ENCODE peak calls at places on chromosomes 6 and 20, in four cellular contexts. O is heart right ventricle; I is CD4-positive, CD25-positive, alpha-beta regulatory T cell; R is activated T-cell treated with anti-CD3 and anti-CD28 coated beads, Interleukin-2, amount 50 U/mL, for 72 hours. T is an unnamed sample.
A peak's percentile ranks its signal among the peaks of the same experiment; 100 is the strongest.

GRCh38 chr6:52377538-52378221 is 15.7 kb downstream of the PAQR8 start:
- ATAC-seq in O (no peak), I (no peak), R (no peak), T (no peak)

GRCh38 chr20:47360489-47361267 is 4.2 kb upstream of the ZMYND8 start:
- ATAC-seq in O (peak; percentile 73), I (no peak), R (no peak), T (peak; percentile 59)

GRCh38 chr20:52754366-52754765 is 217.8 kb upstream of the TSHZ2 start:
- ATAC-seq in O (no peak), I (no peak), R (no peak), T (no peak)

GRCh38 chr6:5080574-5080973 is 4.6 kb upstream of the PPP1R3G start:
- ATAC-seq in O (no peak), I (no peak), R (no peak), T (no peak)

GRCh38 chr20:14337400-14338171 is at the start of gene FLRT3:
- ATAC-seq in O (peak; percentile 89), I (no peak), R (peak; percentile 24), T (peak; percentile 95)

GRCh38 chr20:41248371-41249024 is 69.0 kb downstream of the ZHX3 start:
- ATAC-seq in O (peak; percentile 67), I (no peak), R (no peak), T (peak; percentile 81)

GRCh38 chr20:57089701-57090144 is 176.7 kb downstream of the BMP7 start:
- ATAC-seq in O (peak; percentile 89), I (no peak), R (peak; percentile 83), T (peak; percentile 54)

GRCh38 chr6:45445749-45446454 is 68.2 kb upstream of the SUPT3H start:
- ATAC-seq in O (peak; percentile 89), I (no peak), R (peak; percentile 57), T (peak; percentile 83)

GRCh38 chr6:105080279-105080678 is 99.5 kb downstream of the POPDC3 start:
- ATAC-seq in O (no peak), I (no peak), R (no peak), T (no peak)

GRCh38 chr6:169379495-169380070 is 125.9 kb upstream of the THBS2 start:
- ATAC-seq in O (no peak), I (no peak), R (no peak), T (no peak)

GRCh38 chr20:44642203-44643153 is 9.0 kb downstream of the ADA start:
- ATAC-seq in O (peak; percentile 72), I (no peak), R (peak; percentile 33), T (peak; percentile 58)

GRCh38 chr6:56399250-56399671 is 151.9 kb upstream of the COL21A1 start:
- ATAC-seq in O (no peak), I (no peak), R (no peak), T (no peak)

GRCh38 chr6:106167105-106167814 is 81.1 kb downstream of the PRDM1 start:
- ATAC-seq in O (no peak), I (no peak), R (no peak), T (no peak)

GRCh38 chr20:54215157-54215789 is 7.4 kb downstream of the PFDN4 start:
- ATAC-seq in O (no peak), I (no peak), R (no peak), T (no peak)

GRCh38 chr20:45306431-45306982 is at the start of gene RBPJL:
- ATAC-seq in O (no peak), I (no peak), R (peak; percentile 21), T (no peak)

GRCh38 chr6:73710470-73710869 is 14.5 kb downstream of the CD109 start:
- ATAC-seq in O (no peak), I (no peak), R (no peak), T (no peak)

GRCh38 chr6:143061597-143062385 is 1.1 kb downstream of the AIG1 start:
- ATAC-seq in O (peak; percentile 35), I (no peak), R (no peak), T (no peak)

GRCh38 chr20:46575794-46576495 is 25.5 kb upstream of the OCSTAMP start:
- ATAC-seq in O (no peak), I (no peak), R (peak; percentile 72), T (no peak)

GRCh38 chr20:53929974-53930650 is 140.3 kb downstream of the BCAS1 start:
- ATAC-seq in O (no peak), I (no peak), R (peak; percentile 79), T (no peak)

GRCh38 chr6:4364172-4364571 is 228.8 kb upstream of the ECI2 start:
- ATAC-seq in O (no peak), I (no peak), R (no peak), T (no peak)

GRCh38 chr20:63520594-63520938 is at the start of gene PPDPF:
- ATAC-seq in O (peak; percentile 91), I (peak; percentile 84), R (peak; percentile 91), T (peak; percentile 93)

GRCh38 chr6:82143041-82143481 is 104.5 kb downstream of the IBTK start:
- ATAC-seq in O (peak; percentile 75), I (no peak), R (no peak), T (no peak)

GRCh38 chr6:92433911-92434310 is 985.4 kb downstream of the EPHA7 start:
- ATAC-seq in O (no peak), I (no peak), R (no peak), T (no peak)

GRCh38 chr20:49742948-49743347 is 29.3 kb upstream of the B4GALT5 start:
- ATAC-seq in O (no peak), I (no peak), R (no peak), T (no peak)

GRCh38 chr6:26295691-26296555 is 69.1 kb upstream of the BTN3A2 start:
- ATAC-seq in O (no peak), I (no peak), R (peak; percentile 22), T (no peak)

GRCh38 chr6:32983964-32984638 is 15.7 kb downstream of the BRD2 start:
- ATAC-seq in O (no peak), I (peak; percentile 4), R (peak; percentile 22), T (no peak)

GRCh38 chr20:35467339-35468224 is 12.2 kb downstream of the CEP250 start:
- ATAC-seq in O (peak; percentile 54), I (no peak), R (no peak), T (peak; percentile 74)

GRCh38 chr6:167139761-167140160 is 16.9 kb downstream of the CCR6 start:
- ATAC-seq in O (no peak), I (no peak), R (no peak), T (no peak)

T was measured in gastroesophageal sphincter.